ENCODE peak calls at places on chromosome 18, in four cellular contexts. M is activated CD4-positive, alpha-beta T cell treated with anti-CD3 and anti-CD28 coated beads, Interleukin-2, amount 50 U/mL, for 24 hours; U is tibial artery; D is stimulated activated naive CD8-positive, alpha-beta T cell treated with anti-CD3 and anti-CD28 coated beads, Interleukin-15, Interleukin-2, amounts not matched to agents 100 U/mL and 50 U/mL, for 24 hours. I is an unnamed sample.

GRCh38 chr18:48514786-48515185 is 24.0 kb upstream of the CTIF start:
- DNase-seq in M (no peak), U (no peak), D (no peak), I (no peak)

GRCh38 chr18:36127866-36128845 is 984 bp downstream of the SLC39A6 start:
- DNase-seq in M (no peak), U (no peak), D (peak), I (peak)

GRCh38 chr18:12397254-12397653 is 10.5 kb upstream of the PRELID3A start:
- DNase-seq in M (no peak), U (peak), D (no peak), I (no peak)

GRCh38 chr18:49814147-49814499 is 790 bp upstream of the ACAA2 start:
- DNase-seq in M (no peak), U (peak), D (peak), I (peak)

GRCh38 chr18:57813245-57813644 is 10.1 kb upstream of the ATP8B1 start:
- DNase-seq in M (no peak), U (no peak), D (no peak), I (no peak)

GRCh38 chr18:76565238-76566173 is 70.5 kb upstream of the ZNF516 start:
- DNase-seq in M (no peak), U (peak), D (no peak), I (peak)

GRCh38 chr18:70160075-70160678 is 45.3 kb downstream of the RTTN start:
- DNase-seq in M (no peak), U (no peak), D (no peak), I (no peak)

GRCh38 chr18:39862341-39862740 is 2092.7 kb upstream of the PIK3C3 start:
- DNase-seq in M (no peak), U (no peak), D (no peak), I (no peak)

GRCh38 chr18:13453714-13454113 is 235.2 kb downstream of the LDLRAD4 start:
- DNase-seq in M (no peak), U (peak), D (no peak), I (no peak)

GRCh38 chr18:34709104-34709503 is 994 bp upstream of the DTNA start:
- DNase-seq in M (no peak), U (no peak), D (no peak), I (no peak)

GRCh38 chr18:65221736-65222135 is 529.1 kb upstream of the CDH7 start:
- DNase-seq in M (no peak), U (no peak), D (no peak), I (no peak)

GRCh38 chr18:46416706-46417638 is 240.0 kb downstream of the LOXHD1 start:
- DNase-seq in M (no peak), U (no peak), D (no peak), I (no peak)

GRCh38 chr18:8142932-8143331 is 466.3 kb upstream of the RAB12 start:
- DNase-seq in M (no peak), U (no peak), D (no peak), I (no peak)

GRCh38 chr18:69455120-69455519 is 54.4 kb downstream of the DOK6 start:
- DNase-seq in M (no peak), U (no peak), D (no peak), I (no peak)

GRCh38 chr18:63452273-63452672 is 24.5 kb upstream of the SERPINB5 start:
- DNase-seq in M (no peak), U (no peak), D (no peak), I (no peak)

GRCh38 chr18:25669741-25670140 is 317.8 kb upstream of the ZNF521 start:
- DNase-seq in M (no peak), U (no peak), D (no peak), I (no peak)

GRCh38 chr18:38042496-38042895 is 476.9 kb upstream of the CELF4 start:
- DNase-seq in M (no peak), U (no peak), D (no peak), I (no peak)

GRCh38 chr18:79528296-79528695 is 132.6 kb downstream of the NFATC1 start:
- DNase-seq in M (no peak), U (peak), D (no peak), I (no peak)

GRCh38 chr18:50218432-50219197 is 23.7 kb upstream of the MYO5B start:
- DNase-seq in M (no peak), U (no peak), D (peak), I (peak)

GRCh38 chr18:832085-832681 is 20.1 kb upstream of the YES1 start:
- DNase-seq in M (no peak), U (no peak), D (no peak), I (peak)

GRCh38 chr18:7514796-7515440 is 52.2 kb upstream of the PTPRM start:
- DNase-seq in M (no peak), U (no peak), D (no peak), I (no peak)

GRCh38 chr18:62852851-62853250 is 137.5 kb downstream of the PHLPP1 start:
- DNase-seq in M (no peak), U (no peak), D (no peak), I (no peak)

GRCh38 chr18:36544036-36544725 is 246.7 kb downstream of the FHOD3 start:
- DNase-seq in M (no peak), U (peak), D (no peak), I (no peak)

GRCh38 chr18:2180586-2180985 is 390.7 kb downstream of the METTL4 start:
- DNase-seq in M (no peak), U (no peak), D (no peak), I (no peak)